ENCODE peak calls at places on chromosomes 11 and 22, in five cellular contexts. C, H, W, A and M are unnamed samples.

GRCh38 chr11:1826552-1827094 is 8.2 kb upstream of the SYT8 start:
- DNase-seq in C (peak; percentile 59), H (peak; percentile 88), W (peak; percentile 82), A (peak; percentile 74), M (peak; percentile 48)

GRCh38 chr11:116580828-116581227 is 192.0 kb downstream of the BUD13 start:
- DNase-seq in C (no peak), H (no peak), W (no peak), A (no peak), M (no peak)

GRCh38 chr22:19448076-19448607 is 631 bp upstream of the C22orf39 start:
- DNase-seq in C (peak; percentile 43), H (peak; percentile 64), W (no peak), A (peak; percentile 35), M (peak; percentile 95)

GRCh38 chr22:24526191-24526590 is 28.7 kb downstream of the GUCD1 start:
- DNase-seq in C (peak; percentile 17), H (no peak), W (no peak), A (no peak), M (no peak)

GRCh38 chr11:72773291-72773690 is 20.6 kb downstream of the STARD10 start:
- DNase-seq in C (peak; percentile 93), H (peak; percentile 92), W (no peak), A (peak; percentile 77), M (no peak)

GRCh38 chr11:64449381-64450167 is 90.6 kb downstream of the RPS6KA4 start:
- DNase-seq in C (peak; percentile 25), H (peak; percentile 29), W (no peak), A (peak; percentile 53), M (peak; percentile 93)

GRCh38 chr22:30021881-30022619 is 58.2 kb upstream of the HORMAD2 start:
- DNase-seq in C (no peak), H (no peak), W (no peak), A (no peak), M (no peak)

GRCh38 chr22:29469755-29470154 is 10.3 kb upstream of the NEFH start:
- DNase-seq in C (no peak), H (no peak), W (no peak), A (no peak), M (no peak)

GRCh38 chr11:132300283-132300682 is 929.9 kb downstream of the NTM start:
- DNase-seq in C (peak; percentile 13), H (no peak), W (no peak), A (no peak), M (peak; percentile 42)

GRCh38 chr22:30861688-30862552 is 106.7 kb downstream of the MORC2 start:
- DNase-seq in C (no peak), H (no peak), W (peak; percentile 57), A (no peak), M (no peak)

GRCh38 chr11:130525307-130525706 is 76.9 kb downstream of the ADAMTS15 start:
- DNase-seq in C (no peak), H (no peak), W (no peak), A (no peak), M (no peak)

GRCh38 chr11:77506857-77507256 is 33.0 kb upstream of the PAK1 start:
- DNase-seq in C (no peak), H (peak; percentile 60), W (no peak), A (peak; percentile 91), M (no peak)

GRCh38 chr11:61888590-61888989 is 2.8 kb downstream of the FADS3 start:
- DNase-seq in C (no peak), H (no peak), W (no peak), A (no peak), M (no peak)

GRCh38 chr11:62922189-62922589 is 1.0 kb upstream of the CHRM1 start:
- DNase-seq in C (no peak), H (no peak), W (no peak), A (no peak), M (no peak)

GRCh38 chr11:114653148-114653547 is 25.2 kb upstream of the NXPE2 start:
- DNase-seq in C (no peak), H (no peak), W (no peak), A (no peak), M (no peak)

GRCh38 chr11:111367411-111368284 is 11.4 kb downstream of the POU2AF1 start:
- DNase-seq in C (no peak), H (no peak), W (no peak), A (peak; percentile 42), M (peak; percentile 67)

GRCh38 chr11:7690648-7691047 is 15.6 kb downstream of the OVCH2 start:
- DNase-seq in C (no peak), H (no peak), W (no peak), A (no peak), M (peak; percentile 55)

GRCh38 chr11:27076121-27076589 is 35.5 kb downstream of the BBOX1 start:
- DNase-seq in C (no peak), H (no peak), W (no peak), A (no peak), M (no peak)

GRCh38 chr11:35170503-35170902 is 31.5 kb downstream of the CD44 start:
- DNase-seq in C (no peak), H (peak; percentile 47), W (no peak), A (no peak), M (no peak)

GRCh38 chr11:45754746-45755145 is 50.2 kb upstream of the SLC35C1 start:
- DNase-seq in C (no peak), H (peak; percentile 8), W (no peak), A (no peak), M (no peak)

GRCh38 chr11:468493-468892 is 18.4 kb downstream of the PTDSS2 start:
- DNase-seq in C (no peak), H (no peak), W (no peak), A (no peak), M (no peak)

GRCh38 chr22:24875862-24876506 is 70.0 kb downstream of the SGSM1 start:
- DNase-seq in C (no peak), H (peak; percentile 3), W (no peak), A (no peak), M (peak; percentile 65)

GRCh38 chr11:73493838-73494598 is 103.9 kb downstream of the FAM168A start:
- DNase-seq in C (peak; percentile 78), H (peak; percentile 94), W (no peak), A (peak; percentile 72), M (no peak)

GRCh38 chr11:36500315-36500721 is 9.8 kb downstream of the TRAF6 start:
- DNase-seq in C (peak; percentile 96), H (peak; percentile 95), W (no peak), A (peak; percentile 87), M (peak; percentile 52)

GRCh38 chr22:17436981-17437410 is 67.7 kb downstream of the CECR2 start:
- DNase-seq in C (no peak), H (no peak), W (no peak), A (no peak), M (no peak)

GRCh38 chr22:36465232-36466021 is 16.0 kb downstream of the TXN2 start:
- DNase-seq in C (peak; percentile 93), H (peak; percentile 95), W (peak; percentile 95), A (peak; percentile 94), M (no peak)

GRCh38 chr22:27982106-27982505 is 63.0 kb upstream of the PITPNB start:
- DNase-seq in C (no peak), H (no peak), W (no peak), A (no peak), M (no peak)

GRCh38 chr22:35540600-35541253 is at the start of gene RASD2:
- DNase-seq in C (peak; percentile 19), H (no peak), W (no peak), A (peak; percentile 40), M (peak; percentile 59)

GRCh38 chr11:8235925-8236324 is 27.8 kb downstream of the LMO1 start:
- DNase-seq in C (no peak), H (no peak), W (peak; percentile 22), A (no peak), M (no peak)

GRCh38 chr11:109706940-109707339 is 284.9 kb downstream of the C11orf87 start:
- DNase-seq in C (no peak), H (no peak), W (no peak), A (no peak), M (no peak)

GRCh38 chr22:46067159-46068111 is 82.9 kb upstream of the PPARA start:
- DNase-seq in C (no peak), H (peak; percentile 56), W (peak; percentile 32), A (peak; percentile 55), M (no peak)

GRCh38 chr11:19779740-19780139 is 67.1 kb downstream of the NAV2 start:
- DNase-seq in C (no peak), H (no peak), W (no peak), A (no peak), M (no peak)

GRCh38 chr11:73185680-73186293 is 32.3 kb upstream of the P2RY2 start:
- DNase-seq in C (peak; percentile 69), H (peak; percentile 81), W (peak; percentile 79), A (peak; percentile 96), M (no peak)

GRCh38 chr22:22176929-22177616 is 67.5 kb upstream of the VPREB1 start:
- DNase-seq in C (no peak), H (no peak), W (no peak), A (no peak), M (no peak)

GRCh38 chr11:75233688-75234295 is 6.8 kb upstream of the TPBGL start:
- DNase-seq in C (peak; percentile 54), H (peak; percentile 55), W (no peak), A (peak; percentile 37), M (peak; percentile 70)

GRCh38 chr11:13338437-13339069 is 61.0 kb downstream of the BMAL1 start:
- DNase-seq in C (peak; percentile 69), H (no peak), W (no peak), A (peak; percentile 76), M (no peak)

GRCh38 chr11:17810736-17811135 is 76.2 kb downstream of the KCNC1 start:
- DNase-seq in C (peak; percentile 52), H (peak; percentile 62), W (no peak), A (peak; percentile 48), M (no peak)

GRCh38 chr11:33978376-33978775 is 73.2 kb upstream of the CAPRIN1 start:
- DNase-seq in C (no peak), H (no peak), W (no peak), A (no peak), M (no peak)
- H3K4me1 ChIP-seq in C (no peaks in the 10 kb centered on the region), H (no peaks in the 10 kb centered on the region), W (no peaks in the 10 kb centered on the region), A (no peaks in the 10 kb centered on the region), M (no peaks in the 10 kb centered on the region)

GRCh38 chr22:48245119-48245485 is 1482.7 kb downstream of the TBC1D22A start:
- DNase-seq in C (no peak), H (no peak), W (no peak), A (no peak), M (no peak)
- H3K4me3 ChIP-seq in C (no peak overlapping the region), H (no peak overlapping the region), W (no peak overlapping the region), A (no peak overlapping the region), M (no peak overlapping the region)

DNA sequence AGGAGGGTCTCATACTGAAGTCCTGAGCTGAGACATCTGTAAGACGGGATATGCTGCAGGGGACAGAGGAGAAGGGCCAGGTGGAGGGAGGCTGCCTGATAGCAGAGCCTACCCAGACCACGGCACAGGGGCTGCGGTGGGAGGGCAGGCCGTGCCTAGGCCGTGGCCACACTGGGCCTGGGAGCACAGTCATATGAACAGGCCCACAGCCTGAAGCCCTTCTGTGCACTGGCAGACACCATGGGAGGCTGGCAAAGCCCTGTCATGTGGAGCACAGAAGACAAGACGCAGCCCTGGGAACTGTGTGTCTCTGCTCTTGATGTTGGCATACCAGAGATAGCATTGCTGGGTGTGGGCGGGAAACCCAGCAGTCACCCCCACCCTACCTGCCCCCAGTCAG is 3.3 kb downstream of the SPATA19 start:
- DNase-seq in C (no peak), H (no peak), W (no peak), A (no peak), M (no peak)
- H3K9ac ChIP-seq in C (no peak overlapping the region), H (no peak overlapping the region), W (no peak overlapping the region), A (no peak overlapping the region), M (no peak overlapping the region)

DNA sequence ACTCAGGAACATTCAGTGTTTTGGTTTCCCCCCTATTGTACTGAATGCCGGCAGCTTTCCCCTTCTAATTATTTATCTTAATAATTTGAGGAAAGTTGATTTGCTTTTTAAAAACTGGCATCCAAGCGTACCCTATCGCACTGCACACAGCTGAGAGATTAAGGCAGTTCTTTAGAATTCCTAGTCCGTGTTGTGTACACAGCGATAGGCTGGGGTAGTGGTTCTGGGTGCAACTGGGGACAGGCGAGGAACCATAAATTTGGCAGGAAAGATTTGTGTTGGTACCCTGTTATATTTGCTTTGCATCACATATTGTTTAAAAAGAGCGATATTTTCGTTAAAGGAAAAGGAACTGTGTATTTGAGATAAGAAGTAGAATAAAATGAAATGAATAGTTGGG is 39.2 kb downstream of the PTPRJ start:
- DNase-seq in C (no peak), H (no peak), W (no peak), A (no peak), M (no peak)
- H3K4me1 ChIP-seq in C (peaks cover 20% of the 10 kb centered on the region), H (peaks cover 2% of the 10 kb centered on the region), W (peaks cover 8% of the 10 kb centered on the region), A (no peaks in the 10 kb centered on the region), M (peaks cover 99% of the 10 kb centered on the region)